ENCODE peak calls at places on chromosomes 16 and 17, in five cellular contexts. Q is IMR-90; E is effector memory CD4-positive, alpha-beta T cell; F is A549; B is neuronal stem cell. L is an unnamed sample. For H3K9me3, the result is how much of the 10 kb centered on the place peaks cover.

GRCh38 chr17:75707096-75707720 is 14.1 kb upstream of the ITGB4 start:
- DNase-seq in Q (no peak), E (no peak), F (peak), B (no peak), L (no peak)

GRCh38 chr17:47698749-47699535 is 5.0 kb downstream of the TBKBP1 start:
- DNase-seq in Q (peak), E (peak), F (peak), B (peak), L (peak)

GRCh38 chr16:63361032-63361624 is 1324.9 kb upstream of the CDH8 start:
- DNase-seq in Q (peak), E (no peak), F (peak), B (peak), L (peak)

GRCh38 chr17:15346196-15346595 is 4.8 kb upstream of the TEKT3 start:
- DNase-seq in Q (no peak), E (no peak), F (no peak), B (no peak), L (no peak)

GRCh38 chr17:73612074-73612473 is 32.2 kb downstream of the SDK2 start:
- DNase-seq in Q (no peak), E (no peak), F (no peak), B (no peak), L (no peak)

GRCh38 chr16:17305694-17306093 is 165.1 kb downstream of the XYLT1 start:
- DNase-seq in Q (no peak), E (no peak), F (no peak), B (no peak), L (no peak)

GRCh38 chr16:46891910-46892309 is 7.7 kb downstream of the GPT2 start:
- DNase-seq in Q (no peak), E (no peak), F (no peak), B (no peak), L (no peak)

GRCh38 chr17:71975331-71975801 is 145.5 kb upstream of the SOX9 start:
- DNase-seq in Q (peak), E (no peak), F (no peak), B (no peak), L (no peak)

GRCh38 chr17:78789663-78790181 is 7.6 kb upstream of the CYTH1 start:
- DNase-seq in Q (peak), E (no peak), F (no peak), B (no peak), L (no peak)

GRCh38 chr16:80527297-80527696 is 13.5 kb upstream of the DYNLRB2 start:
- DNase-seq in Q (peak), E (no peak), F (no peak), B (peak), L (no peak)

GRCh38 chr16:648071-648785 is 937 bp upstream of the WDR90 start:
- DNase-seq in Q (no peak), E (no peak), F (no peak), B (no peak), L (peak)

GRCh38 chr17:2814049-2814448 is 17.8 kb downstream of the RAP1GAP2 start:
- DNase-seq in Q (no peak), E (peak), F (no peak), B (no peak), L (no peak)

GRCh38 chr17:42676424-42677011 is at the start of gene PLEKHH3:
- DNase-seq in Q (no peak), E (no peak), F (no peak), B (no peak), L (peak)

GRCh38 chr17:28756025-28756804 is 12.4 kb downstream of the TRAF4 start:
- DNase-seq in Q (no peak), E (no peak), F (no peak), B (no peak), L (no peak)

GRCh38 chr16:27690604-27691003 is 140.7 kb downstream of the KATNIP start:
- DNase-seq in Q (peak), E (peak), F (no peak), B (no peak), L (no peak)

GRCh38 chr17:12409082-12409481 is 256.6 kb upstream of the MYOCD start:
- DNase-seq in Q (no peak), E (no peak), F (no peak), B (no peak), L (no peak)

GRCh38 chr16:89092013-89092412 is 1.6 kb upstream of the ACSF3 start:
- DNase-seq in Q (no peak), E (no peak), F (no peak), B (no peak), L (no peak)

GRCh38 chr16:86050111-86050510 is 151.1 kb downstream of the IRF8 start:
- DNase-seq in Q (no peak), E (no peak), F (no peak), B (no peak), L (no peak)

GRCh38 chr17:82200743-82201497 is 11.7 kb downstream of the CCDC57 start:
- DNase-seq in Q (no peak), E (peak), F (no peak), B (no peak), L (no peak)

GRCh38 chr16:51409001-51409675 is 258.1 kb upstream of the SALL1 start:
- DNase-seq in Q (peak), E (no peak), F (no peak), B (no peak), L (no peak)

GRCh38 chr17:3738562-3739295 is 15.0 kb downstream of the HASPIN start:
- DNase-seq in Q (peak), E (peak), F (no peak), B (no peak), L (no peak)

GRCh38 chr17:2925011-2925410 is 128.8 kb downstream of the RAP1GAP2 start:
- DNase-seq in Q (peak), E (no peak), F (no peak), B (no peak), L (no peak)

GRCh38 chr16:68147438-68147837 is 62.3 kb downstream of the NFATC3 start:
- DNase-seq in Q (no peak), E (no peak), F (no peak), B (no peak), L (no peak)

GRCh38 chr17:36475346-36475970 is 11.0 kb upstream of the ZNHIT3 start:
- DNase-seq in Q (no peak), E (no peak), F (no peak), B (no peak), L (no peak)

GRCh38 chr17:35432176-35433074 is at the start of gene SLFN12:
- DNase-seq in Q (peak), E (peak), F (no peak), B (peak), L (no peak)

GRCh38 chr17:1779571-1780074 is 17.8 kb downstream of the SERPINF1 start:
- DNase-seq in Q (peak), E (no peak), F (no peak), B (no peak), L (no peak)

GRCh38 chr17:5419959-5420653 is at the start of gene RPAIN:
- DNase-seq in Q (peak), E (peak), F (peak), B (no peak), L (peak)

GRCh38 chr16:86073763-86074493 is 175.0 kb downstream of the IRF8 start:
- DNase-seq in Q (no peak), E (no peak), F (no peak), B (no peak), L (no peak)

GRCh38 chr16:83021049-83021448 is 394.3 kb downstream of the CDH13 start:
- DNase-seq in Q (no peak), E (no peak), F (no peak), B (no peak), L (no peak)

GRCh38 chr17:50634915-50635719 is 436 bp downstream of the ABCC3 start:
- DNase-seq in Q (no peak), E (no peak), F (no peak), B (no peak), L (no peak)

GRCh38 chr17:82107341-82107860 is 9.4 kb upstream of the FASN start:
- DNase-seq in Q (no peak), E (no peak), F (peak), B (no peak), L (peak)

GRCh38 chr17:66966529-66967418 is 2.3 kb downstream of the CACNG4 start:
- DNase-seq in Q (no peak), E (no peak), F (no peak), B (no peak), L (peak)

GRCh38 chr17:66964930-66965800 is 658 bp downstream of the CACNG4 start:
- DNase-seq in Q (no peak), E (no peak), F (peak), B (no peak), L (peak)

GRCh38 chr17:66967867-66968543 is 3.5 kb downstream of the CACNG4 start:
- DNase-seq in Q (no peak), E (no peak), F (no peak), B (no peak), L (no peak)

GRCh38 chr17:66964083-66964771 is at the start of gene CACNG4:
- DNase-seq in Q (no peak), E (no peak), F (no peak), B (no peak), L (peak)

DNA sequence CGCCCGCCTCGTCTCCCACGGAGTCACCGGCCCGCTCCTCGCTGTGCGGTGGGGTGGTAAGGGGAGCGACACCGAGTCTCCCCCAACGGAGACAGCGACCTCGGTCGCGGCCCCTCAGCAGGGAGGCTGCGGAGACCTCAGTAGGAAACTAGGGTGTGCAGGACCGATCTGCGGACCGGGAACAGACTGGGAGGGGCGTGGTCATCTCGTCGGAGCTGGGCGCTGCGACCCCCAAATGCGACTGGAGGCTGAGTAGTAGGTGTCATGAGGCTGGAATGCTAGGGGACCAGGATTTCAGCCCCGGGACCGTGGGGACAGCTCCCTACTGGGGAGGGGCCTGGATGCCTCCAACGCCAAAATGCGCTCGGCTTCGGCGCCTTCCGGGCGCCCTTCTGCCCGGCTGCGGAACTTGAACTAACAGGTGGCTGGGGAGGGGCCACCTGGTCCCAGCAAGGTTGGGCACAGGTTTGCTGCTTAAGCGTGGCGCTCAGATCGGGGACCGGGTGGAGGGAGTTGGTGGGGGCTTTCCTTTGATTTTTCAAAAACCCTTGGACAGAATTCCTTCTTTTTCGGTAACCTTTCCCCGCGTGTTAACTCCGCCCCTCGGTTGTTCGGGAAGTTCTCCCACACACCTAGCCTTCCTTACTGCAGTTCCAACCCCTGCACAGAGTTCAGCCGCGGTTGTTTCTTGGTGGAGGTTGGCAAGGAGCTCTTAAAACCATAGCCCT is 1.5 kb downstream of the CACNG4 start:
- DNase-seq in Q (no peak), E (no peak), F (no peak), B (no peak), L (peak)
- H3K4me3 ChIP-seq in Q (peak), E (peak), F (peak), B (peak), L (peak)

DNA sequence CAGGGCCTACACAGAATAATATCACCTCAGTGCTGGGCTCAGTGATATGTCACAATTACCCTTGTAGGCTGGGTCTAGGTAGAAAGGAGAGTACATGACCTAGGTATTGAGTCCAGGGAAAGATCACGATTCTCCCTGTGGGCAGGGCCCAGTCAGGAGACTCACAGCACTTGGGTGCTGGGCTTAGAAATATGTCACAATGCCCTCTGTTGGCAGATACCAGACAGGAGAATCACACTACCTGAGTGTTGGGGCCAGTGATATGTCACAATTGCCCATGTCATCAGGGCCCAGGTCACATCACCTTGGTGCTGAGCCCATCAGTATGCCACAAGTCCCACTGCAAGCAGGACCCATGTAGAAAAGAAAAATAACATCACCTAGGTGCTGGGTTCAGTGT is 2105.5 kb downstream of the TP53TG3F start:
- DNase-seq in Q (no peak), E (no peak), F (no peak), B (no peak), L (no peak)
- H3K9me3 ChIP-seq in Q (under half), E (under half), F (under half), B (half or more), L (under half)

DNA sequence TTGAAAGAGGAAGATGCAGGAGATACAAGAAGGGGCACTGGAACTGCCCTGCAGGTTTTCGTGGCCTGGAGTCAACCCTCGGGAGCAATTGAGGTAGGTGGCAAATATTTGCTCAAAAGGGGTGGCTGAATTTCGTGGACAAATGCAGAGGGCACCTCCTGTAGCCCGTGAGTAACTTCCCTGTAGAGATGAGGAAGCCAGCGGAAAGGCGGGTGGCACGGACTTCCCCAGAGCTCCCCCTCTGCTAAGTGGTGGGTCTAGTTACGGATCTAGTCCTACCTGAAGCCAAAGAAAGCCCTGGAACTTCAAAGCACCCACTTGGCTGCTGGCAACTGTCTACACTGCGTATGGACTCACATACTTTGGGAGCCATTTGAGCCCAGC is 1.0 kb upstream of the ATP2C2 start:
- DNase-seq in Q (no peak), E (no peak), F (no peak), B (no peak), L (no peak)
- H3K4me3 ChIP-seq in Q (no peak), E (no peak), F (no peak), B (no peak), L (no peak)

GRCh38 chr16:31913668-31914067 is 40.1 kb downstream of the ZNF267 start:
- DNase-seq in Q (no peak), E (no peak), F (no peak), B (no peak), L (no peak)

GRCh38 chr16:31920373-31920772 is 46.8 kb downstream of the ZNF267 start:
- DNase-seq in Q (no peak), E (no peak), F (no peak), B (no peak), L (no peak)

DNA sequence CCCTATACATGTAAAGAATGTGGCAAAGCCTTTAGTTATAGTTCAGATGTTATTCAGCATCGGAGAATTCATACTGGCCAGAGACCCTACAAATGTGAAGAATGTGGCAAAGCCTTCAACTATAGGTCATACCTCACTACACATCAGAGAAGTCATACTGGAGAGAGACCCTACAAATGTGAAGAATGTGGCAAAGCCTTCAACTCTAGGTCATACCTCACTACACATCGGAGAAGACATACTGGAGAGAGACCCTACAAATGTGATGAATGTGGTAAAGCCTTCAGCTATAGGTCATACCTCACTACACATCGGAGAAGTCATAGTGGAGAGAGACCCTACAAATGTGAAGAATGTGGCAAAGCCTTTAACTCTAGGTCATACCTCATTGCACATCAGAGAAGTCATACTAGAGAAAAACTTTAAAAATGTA is 42.5 kb downstream of the ZNF267 start:
- DNase-seq in Q (no peak), E (no peak), F (no peak), B (no peak), L (no peak)
- H3K9me3 ChIP-seq in Q (half or more), E (half or more), F (half or more), B (under half), L (under half)

DNA sequence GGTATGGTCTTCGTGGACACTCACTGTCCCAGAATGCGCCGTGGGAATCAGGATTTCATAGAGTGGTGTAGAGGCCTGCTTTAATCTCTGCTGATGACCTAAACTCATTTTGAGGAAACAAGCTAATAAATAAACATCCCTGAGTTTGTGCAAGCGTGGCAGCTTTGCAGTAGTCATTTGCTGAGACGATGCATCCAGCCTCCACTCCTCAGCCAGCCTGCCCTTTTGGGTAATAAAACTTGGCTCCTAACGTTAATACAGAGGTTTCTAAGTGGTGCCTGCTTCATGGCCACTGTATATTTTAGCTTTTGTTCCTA is 1.3 kb downstream of the DGKE start:
- DNase-seq in Q (peak), E (no peak), F (no peak), B (no peak), L (no peak)
- H3K4me3 ChIP-seq in Q (peak), E (peak), F (peak), B (peak), L (peak)

GRCh38 chr16:31009120-31009519 is 1.3 kb downstream of the STX1B start:
- DNase-seq in Q (no peak), E (no peak), F (no peak), B (no peak), L (no peak)

GRCh38 chr16:31008154-31008950 is 2.1 kb downstream of the STX1B start:
- DNase-seq in Q (peak), E (no peak), F (no peak), B (no peak), L (no peak)

GRCh38 chr16:31010943-31011342 is 505 bp upstream of the STX1B start:
- DNase-seq in Q (no peak), E (no peak), F (no peak), B (no peak), L (no peak)

GRCh38 chr16:31009894-31010293 is 544 bp downstream of the STX1B start:
- DNase-seq in Q (no peak), E (no peak), F (no peak), B (no peak), L (no peak)

GRCh38 chr16:31010539-31010938 is at the start of gene STX1B:
- DNase-seq in Q (no peak), E (peak), F (no peak), B (peak), L (no peak)
- H3K9me3 ChIP-seq in Q (under half), E (under half), F (under half), B (under half), L (under half)

GRCh38 chr16:57979006-57979585 is 8.2 kb upstream of the CNGB1 start:
- DNase-seq in Q (no peak), E (no peak), F (no peak), B (no peak), L (no peak)
- H3K4me3 ChIP-seq in Q (no peak), E (no peak), F (no peak), B (no peak), L (no peak)

GRCh38 chr16:35364263-35364662 is 1904.9 kb downstream of the TP53TG3F start:
- DNase-seq in Q (no peak), E (no peak), F (no peak), B (no peak), L (no peak)
- H3K9me3 ChIP-seq in Q (under half), E (under half), F (under half), B (under half), L (under half)

DNA sequence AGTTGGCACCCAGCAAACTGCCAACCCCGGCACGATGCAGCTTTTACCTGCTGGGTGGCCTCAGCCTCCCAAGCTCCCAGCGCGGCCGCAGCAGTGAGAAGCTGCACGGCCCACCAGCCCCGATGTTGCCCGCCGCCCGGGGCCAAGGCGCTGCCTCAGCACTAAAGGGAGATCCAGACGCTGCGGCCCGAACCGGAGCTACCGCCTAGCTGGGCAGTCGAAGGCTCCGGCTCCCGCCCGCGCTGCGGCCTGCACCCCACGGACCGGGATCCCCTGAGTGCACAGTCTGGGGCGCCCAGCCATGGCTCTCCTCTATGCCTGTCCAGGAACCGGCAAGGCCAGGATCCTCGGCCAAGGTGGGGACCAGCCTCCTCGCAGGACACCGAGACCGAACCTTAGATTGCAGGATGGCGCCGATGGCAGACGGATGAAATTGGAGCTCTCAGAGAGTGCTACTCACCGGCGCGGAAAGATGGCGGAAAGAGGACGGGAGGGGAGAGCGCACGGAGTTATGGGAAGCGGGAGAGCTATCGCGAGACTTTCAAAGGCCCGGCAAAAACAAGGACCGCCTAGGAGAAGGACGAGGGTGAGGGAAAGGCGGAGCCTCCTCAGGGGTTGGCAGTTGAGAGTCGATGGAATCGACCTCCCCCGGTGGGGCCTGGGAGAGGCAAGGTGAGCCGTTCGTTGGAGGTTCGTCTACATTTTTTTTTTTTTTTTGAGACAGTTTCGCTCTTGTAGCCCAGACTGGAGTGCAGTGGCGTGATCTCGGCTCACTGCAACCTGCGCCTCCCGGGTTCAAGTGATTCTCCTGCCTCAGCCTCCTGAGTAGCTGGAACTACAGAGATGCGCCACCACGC is at the start of gene RPS15A:
- DNase-seq in Q (peak), E (peak), F (peak), B (peak), L (peak)
- H3K4me3 ChIP-seq in Q (peak), E (peak), F (peak), B (peak), L (peak)

GRCh38 chr16:59905131-59905530 is 1171.0 kb upstream of the GOT2 start:
- DNase-seq in Q (no peak), E (no peak), F (no peak), B (no peak), L (no peak)

GRCh38 chr16:59905628-59906027 is 1171.5 kb upstream of the GOT2 start:
- DNase-seq in Q (no peak), E (no peak), F (peak), B (no peak), L (no peak)

GRCh38 chr16:59899940-59900339 is 1165.8 kb upstream of the GOT2 start:
- DNase-seq in Q (no peak), E (no peak), F (no peak), B (no peak), L (no peak)
- H3K9me3 ChIP-seq in Q (under half), E (under half), F (under half), B (under half), L (under half)

L was measured in HAP-1.